ENCODE peak calls at places on chromosomes 2 and 18, in ten cellular contexts. E is brain microvascular endothelial cell, Z is A673, K is SK-N-MC, A is AG10803, J is ovary, P is iPS DF 6.9, Q is GM23248, D is dorsolateral prefrontal cortex, L is aorta. T is an unnamed sample.

GRCh38 chr18:22253156-22253555 is 83.8 kb downstream of the GATA6 start:
- DNase-seq in K (no peak), P (no peak), D (no peak), A (no peak), E (no peak), J (no peak), Q (no peak), Z (no peak), L (no peak), T (no peak)

GRCh38 chr18:73156117-73156516 is 288.3 kb upstream of the NETO1 start:
- DNase-seq in Z (no peak), J (no peak), P (no peak), L (no peak), D (no peak), K (no peak), E (no peak), Q (no peak), A (no peak), T (no peak)

GRCh38 chr2:201907128-201907886 is 101.0 kb downstream of the CDK15 start:
- DNase-seq in K (no peak), A (no peak), Q (no peak), Z (no peak), E (peak; percentile 7), D (no peak), J (no peak), P (no peak), L (no peak), T (no peak)

GRCh38 chr2:160916300-160916699 is 243.9 kb upstream of the TANK start:
- DNase-seq in Q (peak; percentile 67), E (no peak), P (no peak), J (no peak), D (no peak), Z (no peak), L (no peak), A (peak; percentile 54), K (no peak), T (no peak)

GRCh38 chr18:76528477-76529432 is 33.7 kb upstream of the ZNF516 start:
- DNase-seq in L (no peak), Q (peak; percentile 70), A (peak; percentile 67), E (peak; percentile 31), D (no peak), Z (peak; percentile 64), P (no peak), J (peak; percentile 82), K (no peak), T (peak; percentile 28)

GRCh38 chr2:151775057-151775740 is 40.9 kb upstream of the NEB start:
- DNase-seq in E (peak; percentile 72), P (no peak), Z (no peak), A (no peak), K (no peak), J (no peak), L (no peak), Q (peak; percentile 62), D (no peak), T (no peak)

GRCh38 chr2:53442783-53443182 is 324.8 kb upstream of the CHAC2 start:
- DNase-seq in J (no peak), D (peak; percentile 32), P (no peak), K (no peak), A (no peak), Z (no peak), Q (no peak), E (no peak), L (no peak), T (no peak)

GRCh38 chr2:65349863-65350262 is 82.5 kb downstream of the SPRED2 start:
- DNase-seq in Q (peak; percentile 77), L (peak; percentile 59), A (peak; percentile 66), P (no peak), J (peak; percentile 67), E (peak; percentile 77), D (no peak), K (no peak), Z (peak; percentile 91), T (peak; percentile 60)

GRCh38 chr2:146624429-146624828 is 1220.4 kb upstream of the ACVR2A start:
- DNase-seq in L (no peak), J (no peak), K (no peak), Q (no peak), Z (no peak), D (no peak), E (no peak), A (peak; percentile 11), P (no peak), T (no peak)

GRCh38 chr2:127226520-127227263 is 6.6 kb upstream of the CYP27C1 start:
- DNase-seq in L (peak; percentile 56), A (peak; percentile 72), Q (peak; percentile 91), J (no peak), E (peak; percentile 92), K (no peak), Z (peak; percentile 67), P (no peak), D (no peak), T (peak; percentile 77)

GRCh38 chr2:235954281-235954680 is 213.9 kb downstream of the GBX2 start:
- DNase-seq in Q (no peak), A (no peak), D (no peak), P (no peak), K (no peak), L (no peak), Z (no peak), E (no peak), J (no peak), T (no peak)

GRCh38 chr2:178238144-178238521 is 43.8 kb downstream of the OSBPL6 start:
- DNase-seq in A (no peak), K (no peak), D (no peak), L (no peak), J (no peak), Q (peak; percentile 59), E (peak; percentile 64), P (no peak), Z (no peak), T (peak; percentile 43)

GRCh38 chr2:239252433-239253200 is 148.2 kb downstream of the HDAC4 start:
- DNase-seq in Q (peak; percentile 70), L (peak; percentile 85), A (peak; percentile 75), Z (peak; percentile 58), D (peak; percentile 82), P (no peak), J (peak; percentile 62), K (no peak), E (no peak), T (no peak)

GRCh38 chr2:100407108-100407507 is 10.4 kb downstream of the CHST10 start:
- DNase-seq in K (no peak), P (no peak), E (no peak), J (no peak), A (no peak), Z (no peak), L (no peak), D (no peak), Q (no peak), T (no peak)

GRCh38 chr2:47088371-47089082 is 66.6 kb downstream of the STPG4 start:
- DNase-seq in Z (no peak), D (no peak), K (no peak), E (peak; percentile 69), Q (no peak), P (no peak), L (no peak), J (no peak), A (no peak), T (no peak)

GRCh38 chr2:117321816-117322215 is 492.7 kb upstream of the DDX18 start:
- DNase-seq in A (no peak), E (no peak), Q (no peak), L (no peak), D (no peak), P (no peak), Z (no peak), K (no peak), J (no peak), T (no peak)

GRCh38 chr18:37019157-37019571 is 190.2 kb downstream of the KIAA1328 start:
- DNase-seq in P (peak; percentile 29), A (peak; percentile 18), J (no peak), K (no peak), D (no peak), Q (peak; percentile 11), L (no peak), E (peak; percentile 5), Z (peak; percentile 12), T (no peak)

GRCh38 chr2:224922142-224922727 is 120.0 kb downstream of the DOCK10 start:
- DNase-seq in A (peak; percentile 41), J (no peak), K (no peak), Q (no peak), D (no peak), L (no peak), P (no peak), Z (peak; percentile 48), E (no peak), T (no peak)

GRCh38 chr2:218291318-218291933 is 877 bp downstream of the TMBIM1 start:
- DNase-seq in A (no peak), Q (peak; percentile 55), L (peak; percentile 72), K (no peak), D (no peak), E (no peak), Z (no peak), P (no peak), J (peak; percentile 57), T (no peak)
- H3K4me3 ChIP-seq in A (peak overlapping the region; percentile 91), Q (peak overlapping the region; percentile 89), L (peak overlapping the region; percentile 59), K (peak overlapping the region; percentile 75), D (peak overlapping the region; percentile 77), E (peak overlapping the region; percentile 87), Z (peak overlapping the region; percentile 82), P (no peak overlapping the region), J (peak overlapping the region; percentile 94), T (peak overlapping the region; percentile 78)

GRCh38 chr2:195659114-195659513 is 2.1 kb downstream of the SLC39A10 start:
- DNase-seq in E (no peak), J (no peak), K (no peak), L (no peak), Z (no peak), A (no peak), D (no peak), Q (peak; percentile 25), P (no peak), T (no peak)
- H3K4me3 ChIP-seq in E (peak overlapping the region; percentile 83), J (no peak overlapping the region), K (peak overlapping the region; percentile 92), L (no peak overlapping the region), Z (peak overlapping the region; percentile 88), A (peak overlapping the region; percentile 79), D (peak overlapping the region; percentile 88), Q (peak overlapping the region; percentile 91), P (no peak overlapping the region), T (peak overlapping the region; percentile 88)

GRCh38 chr2:166376873-166377272 is 1.1 kb upstream of the SCN9A start:
- DNase-seq in E (no peak), L (no peak), K (no peak), A (no peak), J (no peak), Z (no peak), P (no peak), Q (no peak), D (no peak), T (no peak)
- H3K4me3 ChIP-seq in E (no peak overlapping the region), L (no peak overlapping the region), K (no peak overlapping the region), A (no peak overlapping the region), J (no peak overlapping the region), Z (no peak overlapping the region), P (peak overlapping the region; percentile 92), Q (peak overlapping the region; percentile 90), D (peak overlapping the region; percentile 76), T (peak overlapping the region; percentile 56)

DNA sequence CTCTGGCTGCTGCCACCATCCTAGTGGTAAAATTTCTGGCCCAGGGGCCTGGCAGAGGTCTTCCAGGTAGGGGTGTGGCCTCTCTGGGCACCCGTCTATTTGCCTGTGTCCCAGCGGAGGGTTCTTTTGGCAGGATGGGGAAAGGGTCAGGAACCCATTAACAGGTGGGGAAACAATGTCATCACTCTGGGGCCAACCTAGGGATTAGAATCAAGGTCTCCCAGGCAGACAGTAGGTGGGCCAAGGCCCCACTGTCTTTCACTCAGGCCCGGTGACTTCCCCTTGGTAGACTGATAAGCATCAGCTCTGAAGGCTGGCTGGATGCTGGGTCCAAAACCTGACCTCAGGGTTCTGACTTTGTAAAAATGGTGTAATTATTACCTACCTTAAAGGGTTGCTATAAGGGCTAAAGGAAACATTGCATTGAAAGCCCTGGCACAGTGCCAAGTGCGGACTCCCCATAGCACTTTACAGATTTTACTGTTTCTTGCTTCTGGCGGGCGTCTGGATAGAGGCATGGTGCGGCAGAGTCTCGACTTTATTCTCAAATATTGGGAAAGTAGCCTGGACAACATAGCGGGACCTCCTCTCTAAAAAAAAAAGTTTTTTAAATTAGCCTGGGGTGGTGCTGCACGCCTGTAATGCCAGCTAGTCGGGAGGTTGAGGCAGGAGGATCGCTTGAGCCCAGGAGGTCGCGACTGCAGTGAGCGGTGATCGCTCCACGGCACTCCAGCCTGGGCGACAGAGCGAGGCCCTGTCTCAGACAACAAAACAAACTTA is 2.2 kb downstream of the LBX2 start:
- DNase-seq in L (peak; percentile 34), D (no peak), J (no peak), E (no peak), A (no peak), K (no peak), Q (no peak), Z (no peak), P (no peak), T (no peak)
- H3K4me3 ChIP-seq in L (no peak overlapping the region), D (peak overlapping the region; percentile 48), J (no peak overlapping the region), E (no peak overlapping the region), A (no peak overlapping the region), K (no peak overlapping the region), Q (peak overlapping the region; percentile 68), Z (no peak overlapping the region), P (peak overlapping the region; percentile 54), T (no peak overlapping the region)

T was measured in skeletal muscle cell.